ENCODE peak calls at places on chromosomes 16 and 17, in five cellular contexts. One of them, this sample, is unnamed.

GRCh38 chr16:71963125-71963875 is 36.9 kb downstream of the PKD1L3 start:
- DNase-seq in CD8-positive, alpha-beta memory T cell: no peak
- DNase-seq in AG09309: no peak
- DNase-seq in iPS DF 6.9: no peak
- DNase-seq in small intestine: no peak
- DNase-seq in this sample: no peak

GRCh38 chr16:8374586-8374985 is 215.7 kb downstream of the TMEM114 start:
- DNase-seq in CD8-positive, alpha-beta memory T cell: no peak
- DNase-seq in AG09309: no peak
- DNase-seq in iPS DF 6.9: no peak
- DNase-seq in small intestine: no peak
- DNase-seq in this sample: no peak

GRCh38 chr17:31327534-31328526 is 6.4 kb upstream of the EVI2A start:
- DNase-seq in CD8-positive, alpha-beta memory T cell: no peak
- DNase-seq in AG09309: peak
- DNase-seq in iPS DF 6.9: no peak
- DNase-seq in small intestine: no peak
- DNase-seq in this sample: peak

GRCh38 chr16:72995151-72995881 is 52.6 kb downstream of the ZFHX3 start:
- DNase-seq in CD8-positive, alpha-beta memory T cell: no peak
- DNase-seq in AG09309: no peak
- DNase-seq in iPS DF 6.9: peak
- DNase-seq in small intestine: no peak
- DNase-seq in this sample: no peak

GRCh38 chr16:77223184-77223583 is 24.0 kb downstream of the SYCE1L start:
- DNase-seq in CD8-positive, alpha-beta memory T cell: no peak
- DNase-seq in AG09309: no peak
- DNase-seq in iPS DF 6.9: peak
- DNase-seq in small intestine: peak
- DNase-seq in this sample: no peak

GRCh38 chr16:1125471-1125870 is 27.4 kb upstream of the CACNA1H start:
- DNase-seq in CD8-positive, alpha-beta memory T cell: no peak
- DNase-seq in AG09309: no peak
- DNase-seq in iPS DF 6.9: no peak
- DNase-seq in small intestine: peak
- DNase-seq in this sample: no peak

GRCh38 chr16:77790964-77791363 is 2.6 kb downstream of the VAT1L start:
- DNase-seq in CD8-positive, alpha-beta memory T cell: no peak
- DNase-seq in AG09309: no peak
- DNase-seq in iPS DF 6.9: no peak
- DNase-seq in small intestine: no peak
- DNase-seq in this sample: no peak

GRCh38 chr17:83012873-83013778 is 66.3 kb upstream of the METRNL start:
- DNase-seq in CD8-positive, alpha-beta memory T cell: no peak
- DNase-seq in AG09309: peak
- DNase-seq in iPS DF 6.9: no peak
- DNase-seq in small intestine: no peak
- DNase-seq in this sample: peak

GRCh38 chr16:60166-60565 is 6.5 kb downstream of the SNRNP25 start:
- DNase-seq in CD8-positive, alpha-beta memory T cell: no peak
- DNase-seq in AG09309: no peak
- DNase-seq in iPS DF 6.9: no peak
- DNase-seq in small intestine: no peak
- DNase-seq in this sample: no peak

GRCh38 chr17:40035162-40035559 is 19.0 kb downstream of the MED24 start:
- DNase-seq in CD8-positive, alpha-beta memory T cell: no peak
- DNase-seq in AG09309: no peak
- DNase-seq in iPS DF 6.9: no peak
- DNase-seq in small intestine: no peak
- DNase-seq in this sample: no peak

GRCh38 chr17:38608648-38609047 is 2.9 kb upstream of the SRCIN1 start:
- DNase-seq in CD8-positive, alpha-beta memory T cell: no peak
- DNase-seq in AG09309: no peak
- DNase-seq in iPS DF 6.9: no peak
- DNase-seq in small intestine: peak
- DNase-seq in this sample: no peak

GRCh38 chr17:10316986-10317834 is 55.6 kb downstream of the MYH13 start:
- DNase-seq in CD8-positive, alpha-beta memory T cell: peak
- DNase-seq in AG09309: no peak
- DNase-seq in iPS DF 6.9: no peak
- DNase-seq in small intestine: peak
- DNase-seq in this sample: no peak

GRCh38 chr17:80068301-80069160 is 32.1 kb downstream of the CCDC40 start:
- DNase-seq in CD8-positive, alpha-beta memory T cell: no peak
- DNase-seq in AG09309: no peak
- DNase-seq in iPS DF 6.9: no peak
- DNase-seq in small intestine: peak
- DNase-seq in this sample: no peak

GRCh38 chr17:13118311-13118710 is 100.5 kb upstream of the ELAC2 start:
- DNase-seq in CD8-positive, alpha-beta memory T cell: no peak
- DNase-seq in AG09309: no peak
- DNase-seq in iPS DF 6.9: no peak
- DNase-seq in small intestine: no peak
- DNase-seq in this sample: no peak

GRCh38 chr17:35312790-35313711 is 60.4 kb downstream of the SLFN11 start:
- DNase-seq in CD8-positive, alpha-beta memory T cell: peak
- DNase-seq in AG09309: peak
- DNase-seq in iPS DF 6.9: no peak
- DNase-seq in small intestine: peak
- DNase-seq in this sample: peak

GRCh38 chr17:2071421-2072281 is 16.7 kb downstream of the HIC1 start:
- DNase-seq in CD8-positive, alpha-beta memory T cell: no peak
- DNase-seq in AG09309: no peak
- DNase-seq in iPS DF 6.9: no peak
- DNase-seq in small intestine: no peak
- DNase-seq in this sample: no peak

GRCh38 chr17:72850410-72850809 is 242.1 kb downstream of the SLC39A11 start:
- DNase-seq in CD8-positive, alpha-beta memory T cell: no peak
- DNase-seq in AG09309: peak
- DNase-seq in iPS DF 6.9: no peak
- DNase-seq in small intestine: no peak
- DNase-seq in this sample: peak

GRCh38 chr17:76497979-76498885 is 3.0 kb downstream of the RHBDF2 start:
- DNase-seq in CD8-positive, alpha-beta memory T cell: no peak
- DNase-seq in AG09309: peak
- DNase-seq in iPS DF 6.9: no peak
- DNase-seq in small intestine: peak
- DNase-seq in this sample: no peak

GRCh38 chr17:77755410-77755963 is 203.0 kb upstream of the TNRC6C start:
- DNase-seq in CD8-positive, alpha-beta memory T cell: no peak
- DNase-seq in AG09309: no peak
- DNase-seq in iPS DF 6.9: no peak
- DNase-seq in small intestine: no peak
- DNase-seq in this sample: no peak

GRCh38 chr17:10149573-10150399 is 48.6 kb downstream of the GAS7 start:
- DNase-seq in CD8-positive, alpha-beta memory T cell: no peak
- DNase-seq in AG09309: no peak
- DNase-seq in iPS DF 6.9: no peak
- DNase-seq in small intestine: no peak
- DNase-seq in this sample: peak

GRCh38 chr17:58447039-58447975 is 30.0 kb upstream of the RNF43 start:
- DNase-seq in CD8-positive, alpha-beta memory T cell: peak
- DNase-seq in AG09309: peak
- DNase-seq in iPS DF 6.9: peak
- DNase-seq in small intestine: peak
- DNase-seq in this sample: peak

GRCh38 chr17:19311016-19311415 is 51.5 kb downstream of the B9D1 start:
- DNase-seq in CD8-positive, alpha-beta memory T cell: no peak
- DNase-seq in AG09309: no peak
- DNase-seq in iPS DF 6.9: no peak
- DNase-seq in small intestine: no peak
- DNase-seq in this sample: no peak

GRCh38 chr16:50879873-50880695 is 138.2 kb downstream of the CYLD start:
- DNase-seq in CD8-positive, alpha-beta memory T cell: no peak
- DNase-seq in AG09309: no peak
- DNase-seq in iPS DF 6.9: peak
- DNase-seq in small intestine: no peak
- DNase-seq in this sample: no peak
- H3K4me3 ChIP-seq in CD8-positive, alpha-beta memory T cell: no peak
- H3K4me3 ChIP-seq in AG09309: no peak
- H3K4me3 ChIP-seq in iPS DF 6.9: peak
- H3K4me3 ChIP-seq in small intestine: no peak
- H3K4me3 ChIP-seq in this sample: no peak

GRCh38 chr17:63249256-63250006 is 196.7 kb downstream of the CYB561 start:
- DNase-seq in CD8-positive, alpha-beta memory T cell: no peak
- DNase-seq in AG09309: no peak
- DNase-seq in iPS DF 6.9: no peak
- DNase-seq in small intestine: no peak
- DNase-seq in this sample: peak

GRCh38 chr17:63247706-63248105 is 198.4 kb downstream of the CYB561 start:
- DNase-seq in CD8-positive, alpha-beta memory T cell: no peak
- DNase-seq in AG09309: no peak
- DNase-seq in iPS DF 6.9: no peak
- DNase-seq in small intestine: no peak
- DNase-seq in this sample: no peak

GRCh38 chr17:63246344-63246743 is 199.8 kb downstream of the CYB561 start:
- DNase-seq in CD8-positive, alpha-beta memory T cell: no peak
- DNase-seq in AG09309: no peak
- DNase-seq in iPS DF 6.9: no peak
- DNase-seq in small intestine: no peak
- DNase-seq in this sample: peak

GRCh38 chr17:63250830-63251229 is 195.3 kb downstream of the CYB561 start:
- DNase-seq in CD8-positive, alpha-beta memory T cell: no peak
- DNase-seq in AG09309: no peak
- DNase-seq in iPS DF 6.9: no peak
- DNase-seq in small intestine: no peak
- DNase-seq in this sample: no peak
- H3K4me3 ChIP-seq in CD8-positive, alpha-beta memory T cell: no peak
- H3K4me3 ChIP-seq in AG09309: no peak
- H3K4me3 ChIP-seq in iPS DF 6.9: no peak
- H3K4me3 ChIP-seq in small intestine: no peak
- H3K4me3 ChIP-seq in this sample: no peak

GRCh38 chr16:81786868-81787267 is 7.8 kb downstream of the PLCG2 start:
- DNase-seq in CD8-positive, alpha-beta memory T cell: no peak
- DNase-seq in AG09309: no peak
- DNase-seq in iPS DF 6.9: no peak
- DNase-seq in small intestine: peak
- DNase-seq in this sample: no peak

GRCh38 chr16:81790772-81791171 is 11.7 kb downstream of the PLCG2 start:
- DNase-seq in CD8-positive, alpha-beta memory T cell: no peak
- DNase-seq in AG09309: no peak
- DNase-seq in iPS DF 6.9: no peak
- DNase-seq in small intestine: no peak
- DNase-seq in this sample: no peak

GRCh38 chr16:81787659-81788058 is 8.6 kb downstream of the PLCG2 start:
- DNase-seq in CD8-positive, alpha-beta memory T cell: no peak
- DNase-seq in AG09309: no peak
- DNase-seq in iPS DF 6.9: no peak
- DNase-seq in small intestine: no peak
- DNase-seq in this sample: no peak

GRCh38 chr16:81792828-81793227 is 13.7 kb downstream of the PLCG2 start:
- DNase-seq in CD8-positive, alpha-beta memory T cell: no peak
- DNase-seq in AG09309: no peak
- DNase-seq in iPS DF 6.9: no peak
- DNase-seq in small intestine: no peak
- DNase-seq in this sample: no peak

GRCh38 chr16:81790277-81790676 is 11.2 kb downstream of the PLCG2 start:
- DNase-seq in CD8-positive, alpha-beta memory T cell: no peak
- DNase-seq in AG09309: no peak
- DNase-seq in iPS DF 6.9: no peak
- DNase-seq in small intestine: no peak
- DNase-seq in this sample: no peak
- H3K4me3 ChIP-seq in CD8-positive, alpha-beta memory T cell: no peak
- H3K4me3 ChIP-seq in AG09309: no peak
- H3K4me3 ChIP-seq in iPS DF 6.9: no peak
- H3K4me3 ChIP-seq in small intestine: no peak
- H3K4me3 ChIP-seq in this sample: no peak

DNA sequence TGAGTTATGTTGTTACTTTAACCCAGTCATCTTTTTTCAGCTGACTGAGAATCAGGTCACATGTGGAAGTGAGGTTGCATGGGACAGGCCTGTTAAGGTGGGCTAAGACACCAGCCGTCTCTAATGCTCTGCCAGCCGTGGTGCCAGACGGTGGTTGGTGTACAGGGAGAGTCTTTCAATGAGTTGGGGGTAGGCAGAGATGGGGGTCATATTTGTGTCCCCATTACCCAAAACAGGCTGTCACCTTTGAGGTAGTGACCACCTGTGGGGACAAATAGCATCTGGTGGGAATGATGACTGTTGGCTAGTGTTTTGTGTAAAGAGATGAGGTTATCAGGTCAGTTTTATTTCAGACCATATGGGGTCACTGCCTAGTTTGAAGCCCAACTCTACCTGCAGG is 1.8 kb downstream of the RPL38 start:
- DNase-seq in CD8-positive, alpha-beta memory T cell: no peak
- DNase-seq in AG09309: no peak
- DNase-seq in iPS DF 6.9: no peak
- DNase-seq in small intestine: no peak
- DNase-seq in this sample: no peak
- H3K4me3 ChIP-seq in CD8-positive, alpha-beta memory T cell: peak
- H3K4me3 ChIP-seq in AG09309: no peak
- H3K4me3 ChIP-seq in iPS DF 6.9: no peak
- H3K4me3 ChIP-seq in small intestine: no peak
- H3K4me3 ChIP-seq in this sample: peak

This sample was measured in skeletal muscle cell.